ENCODE peak calls at places on chromosomes 16 and 17, in nine cellular contexts. One of them, this sample, is unnamed.

GRCh38 chr17:40516581-40517285 is 15.3 kb upstream of the TNS4 start:
- DNase-seq in lower lobe of right lung: no peak
- DNase-seq in PC-9: peak
- DNase-seq in fibroblast of mammary gland: peak
- DNase-seq in endodermal cell: peak
- DNase-seq in mammary epithelial cell: peak
- DNase-seq in HFFc6: no peak
- DNase-seq in heart left ventricle: no peak
- DNase-seq in transverse colon: peak
- DNase-seq in this sample: no peak

GRCh38 chr17:7408863-7409262 is 1.2 kb downstream of the NLGN2 start:
- DNase-seq in PC-9: no peak
- DNase-seq in transverse colon: no peak
- DNase-seq in fibroblast of mammary gland: no peak
- DNase-seq in mammary epithelial cell: no peak
- DNase-seq in heart left ventricle: no peak
- DNase-seq in HFFc6: no peak
- DNase-seq in endodermal cell: no peak
- DNase-seq in lower lobe of right lung: no peak
- DNase-seq in this sample: no peak

GRCh38 chr16:70685061-70685937 is 554 bp downstream of the MTSS2 start:
- DNase-seq in endodermal cell: peak
- DNase-seq in fibroblast of mammary gland: no peak
- DNase-seq in mammary epithelial cell: no peak
- DNase-seq in HFFc6: no peak
- DNase-seq in lower lobe of right lung: no peak
- DNase-seq in PC-9: no peak
- DNase-seq in heart left ventricle: no peak
- DNase-seq in transverse colon: no peak
- DNase-seq in this sample: no peak

GRCh38 chr17:57986841-57987581 is 1.0 kb downstream of the VEZF1 start:
- DNase-seq in endodermal cell: peak
- DNase-seq in fibroblast of mammary gland: peak
- DNase-seq in lower lobe of right lung: peak
- DNase-seq in mammary epithelial cell: peak
- DNase-seq in HFFc6: peak
- DNase-seq in heart left ventricle: peak
- DNase-seq in PC-9: no peak
- DNase-seq in transverse colon: peak
- DNase-seq in this sample: no peak

GRCh38 chr17:45234641-45235040 is 13.0 kb downstream of the FMNL1 start:
- DNase-seq in mammary epithelial cell: no peak
- DNase-seq in PC-9: no peak
- DNase-seq in endodermal cell: peak
- DNase-seq in lower lobe of right lung: no peak
- DNase-seq in fibroblast of mammary gland: no peak
- DNase-seq in heart left ventricle: no peak
- DNase-seq in HFFc6: no peak
- DNase-seq in transverse colon: no peak
- DNase-seq in this sample: no peak

GRCh38 chr16:88387941-88388627 is 5.3 kb downstream of the ZNF469 start:
- DNase-seq in heart left ventricle: no peak
- DNase-seq in HFFc6: no peak
- DNase-seq in transverse colon: peak
- DNase-seq in lower lobe of right lung: peak
- DNase-seq in mammary epithelial cell: peak
- DNase-seq in fibroblast of mammary gland: no peak
- DNase-seq in PC-9: peak
- DNase-seq in endodermal cell: no peak
- DNase-seq in this sample: no peak

GRCh38 chr16:19170043-19170655 is 2.1 kb downstream of the SYT17 start:
- DNase-seq in lower lobe of right lung: no peak
- DNase-seq in transverse colon: no peak
- DNase-seq in HFFc6: no peak
- DNase-seq in mammary epithelial cell: no peak
- DNase-seq in heart left ventricle: no peak
- DNase-seq in PC-9: no peak
- DNase-seq in fibroblast of mammary gland: no peak
- DNase-seq in endodermal cell: no peak
- DNase-seq in this sample: no peak

GRCh38 chr16:57628782-57629181 is 352 bp downstream of the ADGRG1 start:
- DNase-seq in transverse colon: no peak
- DNase-seq in HFFc6: no peak
- DNase-seq in heart left ventricle: no peak
- DNase-seq in lower lobe of right lung: no peak
- DNase-seq in mammary epithelial cell: no peak
- DNase-seq in PC-9: no peak
- DNase-seq in endodermal cell: no peak
- DNase-seq in fibroblast of mammary gland: no peak
- DNase-seq in this sample: no peak

GRCh38 chr17:70869402-70870085 is 700.2 kb downstream of the KCNJ2 start:
- DNase-seq in endodermal cell: no peak
- DNase-seq in transverse colon: no peak
- DNase-seq in lower lobe of right lung: no peak
- DNase-seq in HFFc6: no peak
- DNase-seq in mammary epithelial cell: no peak
- DNase-seq in PC-9: no peak
- DNase-seq in heart left ventricle: no peak
- DNase-seq in fibroblast of mammary gland: no peak
- DNase-seq in this sample: no peak

GRCh38 chr16:75267631-75268264 is 16.3 kb upstream of the BCAR1 start:
- DNase-seq in HFFc6: peak
- DNase-seq in lower lobe of right lung: peak
- DNase-seq in fibroblast of mammary gland: peak
- DNase-seq in mammary epithelial cell: peak
- DNase-seq in transverse colon: peak
- DNase-seq in heart left ventricle: peak
- DNase-seq in PC-9: peak
- DNase-seq in endodermal cell: peak
- DNase-seq in this sample: no peak

GRCh38 chr17:59811209-59811608 is 81.5 kb downstream of the TUBD1 start:
- DNase-seq in HFFc6: no peak
- DNase-seq in fibroblast of mammary gland: no peak
- DNase-seq in PC-9: peak
- DNase-seq in heart left ventricle: no peak
- DNase-seq in endodermal cell: no peak
- DNase-seq in transverse colon: no peak
- DNase-seq in mammary epithelial cell: no peak
- DNase-seq in lower lobe of right lung: no peak
- DNase-seq in this sample: no peak

GRCh38 chr17:16934133-16934795 is 37.7 kb downstream of the TNFRSF13B start:
- DNase-seq in heart left ventricle: peak
- DNase-seq in endodermal cell: peak
- DNase-seq in lower lobe of right lung: no peak
- DNase-seq in HFFc6: no peak
- DNase-seq in PC-9: no peak
- DNase-seq in transverse colon: peak
- DNase-seq in mammary epithelial cell: no peak
- DNase-seq in fibroblast of mammary gland: no peak
- DNase-seq in this sample: no peak

GRCh38 chr16:87314990-87315420 is 2.2 kb downstream of the C16orf95 start:
- DNase-seq in endodermal cell: no peak
- DNase-seq in transverse colon: no peak
- DNase-seq in heart left ventricle: no peak
- DNase-seq in lower lobe of right lung: no peak
- DNase-seq in PC-9: no peak
- DNase-seq in HFFc6: no peak
- DNase-seq in mammary epithelial cell: no peak
- DNase-seq in fibroblast of mammary gland: no peak
- DNase-seq in this sample: no peak

GRCh38 chr17:56630202-56630601 is 36.7 kb downstream of the NOG start:
- DNase-seq in heart left ventricle: no peak
- DNase-seq in endodermal cell: no peak
- DNase-seq in mammary epithelial cell: no peak
- DNase-seq in fibroblast of mammary gland: no peak
- DNase-seq in PC-9: no peak
- DNase-seq in transverse colon: no peak
- DNase-seq in lower lobe of right lung: no peak
- DNase-seq in HFFc6: no peak
- DNase-seq in this sample: no peak

GRCh38 chr17:40648326-40648968 is 829 bp upstream of the SMARCE1 start:
- DNase-seq in heart left ventricle: no peak
- DNase-seq in lower lobe of right lung: no peak
- DNase-seq in fibroblast of mammary gland: peak
- DNase-seq in PC-9: no peak
- DNase-seq in HFFc6: peak
- DNase-seq in transverse colon: no peak
- DNase-seq in endodermal cell: peak
- DNase-seq in mammary epithelial cell: no peak
- DNase-seq in this sample: peak

GRCh38 chr16:84048306-84048705 is 5.7 kb upstream of the SLC38A8 start:
- DNase-seq in lower lobe of right lung: peak
- DNase-seq in mammary epithelial cell: no peak
- DNase-seq in transverse colon: no peak
- DNase-seq in endodermal cell: peak
- DNase-seq in PC-9: peak
- DNase-seq in HFFc6: no peak
- DNase-seq in fibroblast of mammary gland: no peak
- DNase-seq in heart left ventricle: no peak
- DNase-seq in this sample: no peak
- TF ChIP-seq CTCF in lower lobe of right lung: no peak
- TF ChIP-seq CTCF in mammary epithelial cell: peak
- TF ChIP-seq CTCF in transverse colon: no peak
- TF ChIP-seq CTCF in endodermal cell: peak
- TF ChIP-seq CTCF in PC-9: peak
- TF ChIP-seq CTCF in HFFc6: peak
- TF ChIP-seq CTCF in fibroblast of mammary gland: no peak
- TF ChIP-seq CTCF in heart left ventricle: no peak
- TF ChIP-seq CTCF in this sample: no peak

DNA sequence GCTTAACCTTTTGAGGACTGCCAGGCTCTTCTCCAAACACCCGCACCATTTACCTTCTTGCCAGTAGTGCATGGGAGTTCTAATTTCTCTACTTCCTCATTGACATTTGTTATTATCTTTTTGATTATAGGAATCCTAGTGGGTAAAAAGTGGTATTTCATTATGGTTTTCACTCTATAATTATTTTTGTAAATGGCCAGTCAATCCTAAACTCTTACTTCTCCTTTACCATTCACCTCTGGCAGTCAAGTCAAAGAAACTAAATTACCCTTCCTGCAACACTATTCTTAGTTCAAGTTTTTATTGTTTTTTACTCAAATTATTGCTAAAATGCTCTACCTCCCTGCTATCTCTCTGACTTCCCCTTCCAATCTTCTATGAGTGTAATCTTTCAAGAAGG is 29.8 kb upstream of the ANKFY1 start:
- DNase-seq in PC-9: no peak
- DNase-seq in endodermal cell: no peak
- DNase-seq in lower lobe of right lung: no peak
- DNase-seq in mammary epithelial cell: no peak
- DNase-seq in heart left ventricle: no peak
- DNase-seq in transverse colon: no peak
- DNase-seq in HFFc6: no peak
- DNase-seq in fibroblast of mammary gland: no peak
- DNase-seq in this sample: no peak
- TF ChIP-seq CTCF in PC-9: no peak
- TF ChIP-seq CTCF in endodermal cell: no peak
- TF ChIP-seq CTCF in lower lobe of right lung: no peak
- TF ChIP-seq CTCF in mammary epithelial cell: no peak
- TF ChIP-seq CTCF in heart left ventricle: no peak
- TF ChIP-seq CTCF in transverse colon: no peak
- TF ChIP-seq CTCF in HFFc6: peak
- TF ChIP-seq CTCF in fibroblast of mammary gland: no peak
- TF ChIP-seq CTCF in this sample: no peak

GRCh38 chr16:11875721-11876120 is 24.4 kb upstream of the RSL1D1 start:
- DNase-seq in endodermal cell: no peak
- DNase-seq in lower lobe of right lung: no peak
- DNase-seq in mammary epithelial cell: no peak
- DNase-seq in transverse colon: no peak
- DNase-seq in fibroblast of mammary gland: no peak
- DNase-seq in heart left ventricle: no peak
- DNase-seq in PC-9: no peak
- DNase-seq in HFFc6: no peak
- DNase-seq in this sample: no peak

GRCh38 chr16:11876306-11876705 is 25.0 kb upstream of the RSL1D1 start:
- DNase-seq in fibroblast of mammary gland: no peak
- DNase-seq in endodermal cell: peak
- DNase-seq in PC-9: no peak
- DNase-seq in lower lobe of right lung: no peak
- DNase-seq in HFFc6: no peak
- DNase-seq in heart left ventricle: no peak
- DNase-seq in mammary epithelial cell: no peak
- DNase-seq in transverse colon: no peak
- DNase-seq in this sample: no peak

GRCh38 chr16:11884035-11884434 is 31.7 kb downstream of the GSPT1 start:
- DNase-seq in transverse colon: no peak
- DNase-seq in heart left ventricle: no peak
- DNase-seq in HFFc6: no peak
- DNase-seq in mammary epithelial cell: no peak
- DNase-seq in fibroblast of mammary gland: no peak
- DNase-seq in PC-9: no peak
- DNase-seq in endodermal cell: no peak
- DNase-seq in lower lobe of right lung: no peak
- DNase-seq in this sample: no peak

GRCh38 chr16:11877374-11877773 is 26.0 kb upstream of the RSL1D1 start:
- DNase-seq in mammary epithelial cell: peak
- DNase-seq in lower lobe of right lung: no peak
- DNase-seq in HFFc6: no peak
- DNase-seq in fibroblast of mammary gland: peak
- DNase-seq in heart left ventricle: no peak
- DNase-seq in PC-9: no peak
- DNase-seq in transverse colon: no peak
- DNase-seq in endodermal cell: no peak
- DNase-seq in this sample: no peak

GRCh38 chr16:11880047-11880446 is 28.7 kb upstream of the RSL1D1 start:
- DNase-seq in heart left ventricle: no peak
- DNase-seq in fibroblast of mammary gland: no peak
- DNase-seq in PC-9: no peak
- DNase-seq in HFFc6: no peak
- DNase-seq in mammary epithelial cell: no peak
- DNase-seq in lower lobe of right lung: no peak
- DNase-seq in transverse colon: no peak
- DNase-seq in endodermal cell: no peak
- DNase-seq in this sample: no peak
- TF ChIP-seq CTCF in heart left ventricle: no peak
- TF ChIP-seq CTCF in fibroblast of mammary gland: no peak
- TF ChIP-seq CTCF in PC-9: no peak
- TF ChIP-seq CTCF in HFFc6: peak
- TF ChIP-seq CTCF in mammary epithelial cell: no peak
- TF ChIP-seq CTCF in lower lobe of right lung: no peak
- TF ChIP-seq CTCF in transverse colon: no peak
- TF ChIP-seq CTCF in endodermal cell: no peak
- TF ChIP-seq CTCF in this sample: no peak

DNA sequence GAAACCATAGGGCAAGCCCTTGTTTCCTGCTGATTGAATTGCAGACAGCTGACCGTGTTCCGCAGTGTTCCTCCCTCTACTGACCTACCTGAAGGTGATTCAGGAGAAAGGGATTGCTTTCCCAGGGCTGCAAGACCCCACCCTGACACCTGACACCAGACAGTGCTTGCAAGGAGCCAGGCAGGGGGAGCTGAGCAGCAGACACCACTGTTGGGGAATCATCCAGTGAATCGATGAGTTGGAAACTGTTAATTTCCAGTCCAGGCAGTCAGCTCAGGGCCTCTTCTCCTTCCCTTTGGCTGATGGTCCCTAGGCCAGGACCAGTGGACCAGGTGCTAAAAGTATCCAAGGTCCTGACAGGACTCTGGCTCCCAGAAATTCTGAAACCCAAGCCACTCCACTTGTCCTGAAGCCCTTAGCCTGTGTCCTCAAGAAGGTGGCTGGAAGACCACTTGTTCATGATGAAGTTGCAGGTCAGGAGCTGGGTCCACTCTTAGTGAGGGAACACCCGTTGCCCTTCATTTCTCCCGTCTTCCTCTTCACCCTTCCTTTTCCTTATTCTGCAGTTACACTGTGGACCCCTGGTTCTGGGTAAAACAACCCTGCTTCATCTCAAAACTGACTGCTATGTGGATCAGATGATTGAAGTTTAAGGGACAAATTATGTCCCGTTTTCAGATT is 9.5 kb upstream of the UNK start:
- DNase-seq in transverse colon: peak
- DNase-seq in fibroblast of mammary gland: peak
- DNase-seq in PC-9: peak
- DNase-seq in lower lobe of right lung: no peak
- DNase-seq in heart left ventricle: no peak
- DNase-seq in HFFc6: peak
- DNase-seq in mammary epithelial cell: no peak
- DNase-seq in endodermal cell: peak
- DNase-seq in this sample: no peak
- TF ChIP-seq CTCF in transverse colon: no peak
- TF ChIP-seq CTCF in fibroblast of mammary gland: no peak
- TF ChIP-seq CTCF in PC-9: no peak
- TF ChIP-seq CTCF in lower lobe of right lung: no peak
- TF ChIP-seq CTCF in heart left ventricle: no peak
- TF ChIP-seq CTCF in HFFc6: no peak
- TF ChIP-seq CTCF in mammary epithelial cell: no peak
- TF ChIP-seq CTCF in endodermal cell: no peak
- TF ChIP-seq CTCF in this sample: no peak